ENCODE peak calls at places on chromosomes 5 and 9, in six cellular contexts. V is HEK293T, S is IMR-90, Q is A549, M is K562, G is HepG2. Y is an unnamed sample.

GRCh38 chr5:150781706-150782614 is 3.4 kb downstream of the SMIM3 start:
- DNase-seq in G (peak; percentile 78), V (no peak), S (peak; percentile 96), M (no peak), Q (no peak), Y (no peak)

GRCh38 chr5:61309115-61309514 is 22.9 kb upstream of the ZSWIM6 start:
- DNase-seq in Q (no peak), G (no peak), V (no peak), M (no peak), S (no peak), Y (no peak)

GRCh38 chr5:113293068-113293571 is 141.7 kb downstream of the TSSK1B start:
- DNase-seq in S (peak; percentile 28), M (no peak), V (no peak), G (no peak), Q (no peak), Y (no peak)

GRCh38 chr9:133134419-133135190 is 13.6 kb upstream of the RALGDS start:
- DNase-seq in M (no peak), Q (no peak), S (no peak), G (no peak), V (no peak), Y (no peak)

GRCh38 chr5:32531885-32532520 is 53.4 kb upstream of the SUB1 start:
- DNase-seq in Q (peak; percentile 74), M (no peak), G (peak; percentile 82), V (no peak), S (peak; percentile 74), Y (peak; percentile 60)

GRCh38 chr9:90055226-90055625 is 450.4 kb downstream of the GADD45G start:
- DNase-seq in Q (no peak), G (no peak), M (no peak), S (no peak), V (no peak), Y (no peak)

GRCh38 chr5:109411627-109412026 is 1.9 kb upstream of the PJA2 start:
- DNase-seq in S (peak; percentile 97), M (peak; percentile 25), Q (peak; percentile 24), V (no peak), G (no peak), Y (no peak)

GRCh38 chr5:89471556-89471955 is 588.6 kb upstream of the MEF2C start:
- DNase-seq in S (no peak), M (no peak), V (no peak), Q (no peak), G (no peak), Y (no peak)

GRCh38 chr9:70574222-70574837 is 159.9 kb upstream of the KLF9 start:
- DNase-seq in S (peak; percentile 76), V (peak; percentile 11), Q (no peak), M (no peak), G (no peak), Y (no peak)

GRCh38 chr9:27791311-27791710 is 218.0 kb upstream of the C9orf72 start:
- DNase-seq in S (no peak), Q (no peak), G (no peak), V (no peak), M (no peak), Y (no peak)

GRCh38 chr9:83708515-83709158 is 879 bp upstream of the UBQLN1 start:
- DNase-seq in Q (peak; percentile 70), V (peak; percentile 46), M (peak; percentile 77), G (peak; percentile 84), S (peak; percentile 44), Y (no peak)

GRCh38 chr5:32710335-32710858 is 724 bp upstream of the NPR3 start:
- DNase-seq in G (no peak), Q (peak; percentile 62), V (peak; percentile 21), M (no peak), S (no peak), Y (no peak)

GRCh38 chr9:69453746-69454145 is 128.7 kb downstream of the ENTREP1 start:
- DNase-seq in G (no peak), Q (no peak), S (no peak), V (no peak), M (no peak), Y (no peak)

GRCh38 chr5:142095651-142096330 is 12.8 kb upstream of the NDFIP1 start:
- DNase-seq in M (no peak), V (no peak), G (no peak), Q (no peak), S (no peak), Y (peak; percentile 8)

GRCh38 chr9:115921301-115921700 is 232.3 kb upstream of the PAPPA start:
- DNase-seq in G (no peak), Q (no peak), M (no peak), V (no peak), S (peak; percentile 66), Y (no peak)

GRCh38 chr5:154771383-154771901 is 16.3 kb downstream of the LARP1 start:
- DNase-seq in V (no peak), M (no peak), Q (no peak), G (no peak), S (peak; percentile 92), Y (no peak)

GRCh38 chr5:97534166-97534565 is 351.1 kb upstream of the RIOK2 start:
- DNase-seq in Q (peak; percentile 56), M (peak; percentile 3), G (peak; percentile 42), S (peak; percentile 94), V (peak; percentile 38), Y (no peak)

GRCh38 chr5:112196574-112196973 is 222.5 kb downstream of the EPB41L4A start:
- DNase-seq in Q (no peak), G (no peak), M (no peak), S (no peak), V (no peak), Y (no peak)

GRCh38 chr5:82334856-82335255 is 56.7 kb upstream of the RPS23 start:
- DNase-seq in S (peak; percentile 95), Q (no peak), V (no peak), M (no peak), G (no peak), Y (no peak)

GRCh38 chr9:100150209-100150608 is 51.2 kb downstream of the INVS start:
- DNase-seq in M (no peak), G (no peak), V (no peak), Q (no peak), S (peak; percentile 44), Y (no peak)

GRCh38 chr9:126516936-126517750 is 96.6 kb upstream of the LMX1B start:
- DNase-seq in S (peak; percentile 84), M (no peak), V (peak; percentile 54), Q (peak; percentile 32), G (peak; percentile 87), Y (no peak)

GRCh38 chr9:100087218-100087617 is 11.6 kb downstream of the ERP44 start:
- DNase-seq in G (no peak), Q (no peak), M (no peak), S (peak; percentile 65), V (no peak), Y (no peak)

GRCh38 chr5:98827161-98827560 is 53.7 kb downstream of the RGMB start:
- DNase-seq in G (peak; percentile 32), M (peak; percentile 35), S (peak; percentile 62), V (peak; percentile 39), Q (peak; percentile 43), Y (no peak)

GRCh38 chr5:116572375-116573278 is 2.0 kb downstream of the SEMA6A start:
- DNase-seq in M (no peak), V (peak; percentile 43), Q (peak; percentile 5), G (no peak), S (no peak), Y (no peak)

DNA sequence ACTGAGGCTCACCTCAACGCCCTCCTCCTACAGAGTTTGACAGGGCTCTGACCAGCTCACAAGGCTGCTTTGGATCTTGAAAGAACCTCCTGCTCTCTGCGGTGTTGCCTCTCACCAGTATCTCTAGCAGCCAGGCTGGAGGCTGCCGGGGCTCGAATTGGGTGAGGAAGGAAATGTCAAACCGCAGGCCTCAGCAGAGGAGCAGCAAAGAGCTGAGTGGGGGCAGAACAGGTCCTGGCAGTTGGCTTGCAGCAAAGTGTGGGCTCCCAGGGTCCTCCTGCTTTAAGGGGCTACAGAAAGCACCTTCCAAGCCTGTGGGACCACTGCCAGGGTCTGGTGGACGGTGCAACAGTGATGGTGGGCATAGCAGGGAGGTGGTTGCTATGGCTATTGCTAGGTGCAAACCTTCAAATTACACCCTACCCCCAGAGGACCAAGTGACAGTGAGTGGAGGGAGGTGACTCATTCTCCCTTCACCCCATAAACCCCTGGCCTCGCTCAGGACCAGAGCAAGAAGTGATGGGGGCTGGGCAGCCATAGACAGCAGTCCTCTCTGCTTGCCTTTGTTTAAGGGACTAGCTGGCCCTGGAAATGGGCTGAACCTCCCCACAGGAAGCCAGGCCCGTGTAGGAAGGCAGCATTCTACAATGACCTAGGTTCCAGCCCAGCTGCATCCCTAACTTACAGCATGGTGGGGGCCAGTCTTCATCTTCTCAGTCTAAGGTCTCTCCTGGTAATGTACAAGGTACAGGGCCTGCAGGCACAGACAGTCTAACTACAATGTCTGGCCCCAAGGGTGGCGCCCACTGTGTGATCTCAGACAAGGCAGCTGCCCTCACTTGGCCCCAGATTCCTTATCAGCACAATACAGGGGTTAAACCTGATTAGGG is 18.7 kb downstream of the LCP2 start:
- DNase-seq in V (no peak), S (no peak), M (peak; percentile 71), G (no peak), Q (no peak), Y (peak; percentile 78)
- TF ChIP-seq BHLHE40 in V (no peak), S (no peak), M (no peak), G (no peak), Q (no peak), Y (no peak)

DNA sequence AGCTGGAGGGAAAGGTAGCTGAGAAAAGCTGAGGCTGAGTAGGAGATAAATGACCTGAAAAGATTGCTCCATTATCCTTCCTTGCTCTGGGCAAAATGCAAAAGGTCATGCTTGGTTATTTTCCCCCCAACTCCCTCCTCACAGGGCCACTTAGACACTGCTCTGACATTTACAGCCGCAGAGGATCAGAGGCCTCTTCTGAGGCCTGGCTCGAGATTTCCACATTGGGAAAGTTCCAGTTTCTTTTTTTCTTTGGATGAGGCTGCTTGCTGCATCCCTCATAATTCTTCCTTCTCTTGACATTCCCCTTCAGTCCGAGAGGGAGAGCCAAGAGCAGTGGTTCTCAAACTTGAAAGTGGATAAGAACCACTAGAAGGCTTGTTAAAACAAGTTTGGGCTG is 60.1 kb upstream of the HSPA9 start:
- DNase-seq in M (no peak), G (no peak), V (no peak), Q (no peak), S (peak; percentile 29), Y (no peak)
- TF ChIP-seq BHLHE40 in M (no peak), G (no peak), V (no peak), Q (no peak), S (no peak), Y (no peak)

GRCh38 chr5:39015743-39016586 is 58.2 kb downstream of the RICTOR start:
- DNase-seq in G (peak; percentile 14), Q (peak; percentile 40), M (no peak), S (peak; percentile 90), V (no peak), Y (no peak)
- TF ChIP-seq BHLHE40 in G (no peak), Q (no peak), M (no peak), S (no peak), V (no peak), Y (no peak)

GRCh38 chr5:67255881-67256280 is 59.3 kb upstream of the CD180 start:
- DNase-seq in M (no peak), V (no peak), Q (no peak), G (no peak), S (no peak), Y (no peak)

GRCh38 chr5:67253911-67254310 is 57.3 kb upstream of the CD180 start:
- DNase-seq in S (no peak), Q (no peak), V (no peak), M (no peak), G (no peak), Y (no peak)

GRCh38 chr5:67257063-67257462 is 60.5 kb upstream of the CD180 start:
- DNase-seq in S (no peak), Q (no peak), V (no peak), M (no peak), G (no peak), Y (no peak)

GRCh38 chr5:67262202-67262601 is 65.6 kb upstream of the CD180 start:
- DNase-seq in M (no peak), V (no peak), G (no peak), S (no peak), Q (no peak), Y (no peak)

GRCh38 chr5:67257500-67257899 is 60.9 kb upstream of the CD180 start:
- DNase-seq in G (no peak), M (no peak), Q (no peak), S (no peak), V (no peak), Y (no peak)
- TF ChIP-seq BHLHE40 in G (no peak), M (no peak), Q (no peak), S (no peak), V (no peak), Y (no peak)